ENCODE peak calls at places on chromosomes 13 and 19, in nine cellular contexts. Q is A549, C is SK-N-SH, K is K562, F is transverse colon, W is sigmoid colon, O is H1, B is suprapubic skin, N is tibial nerve. J is an unnamed sample.

GRCh38 chr13:110419391-110419791 is 112.3 kb downstream of the COL4A2 start:
- DNase-seq in K (no peak), C (no peak), F (no peak), Q (peak), B (no peak), W (no peak), O (no peak), N (no peak), J (no peak)

GRCh38 chr19:45972081-45972943 is 1.4 kb downstream of the NOVA2 start:
- DNase-seq in C (peak), N (peak), K (no peak), O (no peak), Q (no peak), B (no peak), F (no peak), W (no peak), J (no peak)

GRCh38 chr19:28148554-28148953 is 1064.4 kb downstream of the UQCRFS1 start:
- DNase-seq in O (no peak), Q (no peak), F (no peak), C (no peak), B (no peak), W (no peak), N (no peak), K (no peak), J (no peak)

GRCh38 chr13:64457976-64458375 is 2772.2 kb downstream of the PCDH9 start:
- DNase-seq in B (no peak), C (no peak), F (no peak), K (no peak), Q (no peak), O (no peak), N (no peak), W (no peak), J (no peak)

GRCh38 chr13:108682714-108683113 is 53.3 kb downstream of the MYO16 start:
- DNase-seq in N (no peak), W (no peak), B (no peak), Q (no peak), K (peak), O (no peak), C (no peak), F (no peak), J (no peak)

GRCh38 chr13:46489586-46490023 is 63.4 kb upstream of the LRCH1 start:
- DNase-seq in B (no peak), O (no peak), C (no peak), N (peak), F (no peak), K (no peak), W (no peak), Q (no peak), J (no peak)

GRCh38 chr19:58519087-58519354 is 589 bp downstream of the ZBTB45 start:
- DNase-seq in F (peak), K (peak), B (no peak), W (peak), C (peak), O (no peak), Q (peak), N (peak), J (peak)

GRCh38 chr13:31012285-31013024 is 80.0 kb downstream of the TEX26 start:
- DNase-seq in W (no peak), C (peak), K (no peak), Q (no peak), B (no peak), F (no peak), N (no peak), O (no peak), J (no peak)

GRCh38 chr19:55686311-55687050 is 11.5 kb downstream of the EPN1 start:
- DNase-seq in N (no peak), Q (no peak), K (no peak), F (no peak), W (no peak), B (no peak), O (no peak), C (no peak), J (no peak)

GRCh38 chr13:27034678-27035111 is 136.9 kb downstream of the USP12 start:
- DNase-seq in B (no peak), N (no peak), K (no peak), F (no peak), Q (no peak), C (no peak), O (no peak), W (no peak), J (no peak)

GRCh38 chr19:6753178-6754031 is 13.8 kb downstream of the SH2D3A start:
- DNase-seq in W (peak), Q (peak), F (peak), K (peak), O (peak), N (peak), B (peak), C (peak), J (peak)

GRCh38 chr19:3599776-3600183 is 6.9 kb downstream of the TBXA2R start:
- DNase-seq in O (no peak), K (no peak), W (no peak), F (no peak), Q (no peak), B (no peak), C (peak), N (no peak), J (no peak)

GRCh38 chr13:93951153-93951552 is 528.3 kb downstream of the DCT start:
- DNase-seq in O (no peak), C (no peak), N (no peak), B (no peak), W (no peak), F (no peak), Q (no peak), K (no peak), J (no peak)

GRCh38 chr19:9487016-9487415 is 11.4 kb downstream of the ZNF560 start:
- DNase-seq in B (no peak), F (no peak), Q (no peak), O (no peak), W (no peak), N (no peak), K (no peak), C (no peak), J (no peak)

GRCh38 chr13:94550030-94550738 is 45.8 kb downstream of the TGDS start:
- DNase-seq in Q (no peak), C (no peak), F (no peak), N (peak), B (no peak), O (no peak), W (no peak), K (peak), J (no peak)

GRCh38 chr13:89066868-89067466 is 1395.8 kb downstream of the SLITRK5 start:
- DNase-seq in N (peak), B (no peak), F (peak), K (peak), Q (peak), O (no peak), C (peak), W (no peak), J (no peak)

DNA sequence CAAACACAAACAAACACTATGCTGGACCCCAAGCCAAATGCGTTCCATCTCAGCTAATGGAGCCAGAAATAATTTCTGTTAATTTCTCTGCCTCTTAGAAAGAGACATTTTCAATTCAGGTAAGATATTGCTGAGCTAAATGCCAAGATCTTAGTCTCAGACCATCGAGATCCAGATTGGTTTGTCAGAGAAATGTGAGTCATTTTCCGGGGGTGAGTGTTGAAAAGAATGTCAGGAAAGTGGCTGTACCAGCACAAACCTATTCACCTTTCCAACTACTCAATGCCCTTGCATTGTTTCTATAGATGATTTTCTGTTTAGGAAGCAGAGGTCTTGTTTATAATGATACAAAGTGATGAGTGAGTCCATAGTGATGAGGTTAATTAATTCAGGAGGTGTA is 266.8 kb upstream of the TSHZ3 start:
- DNase-seq in W (no peak), Q (no peak), O (no peak), C (no peak), N (no peak), B (no peak), F (no peak), K (no peak), J (no peak)
- TF ChIP-seq EP300 in W (no peak), Q (no peak), O (no peak), C (no peak), N (no peak), B (no peak), F (no peak), K (no peak), J (no peak)

GRCh38 chr13:72805663-72806341 is 23.9 kb downstream of the PIBF1 start:
- DNase-seq in N (no peak), W (no peak), B (no peak), Q (no peak), O (no peak), F (no peak), K (no peak), C (no peak), J (no peak)
- TF ChIP-seq EP300 in N (no peak), W (no peak), B (no peak), Q (no peak), O (no peak), F (no peak), K (no peak), C (no peak), J (no peak)

GRCh38 chr19:17306285-17306714 is 628 bp downstream of the MRPL34 start:
- DNase-seq in F (no peak), N (no peak), B (no peak), C (no peak), K (no peak), Q (no peak), O (no peak), W (no peak), J (no peak)
- TF ChIP-seq EP300 in F (no peak), N (no peak), B (no peak), C (no peak), K (no peak), Q (no peak), O (no peak), W (no peak), J (no peak)

DNA sequence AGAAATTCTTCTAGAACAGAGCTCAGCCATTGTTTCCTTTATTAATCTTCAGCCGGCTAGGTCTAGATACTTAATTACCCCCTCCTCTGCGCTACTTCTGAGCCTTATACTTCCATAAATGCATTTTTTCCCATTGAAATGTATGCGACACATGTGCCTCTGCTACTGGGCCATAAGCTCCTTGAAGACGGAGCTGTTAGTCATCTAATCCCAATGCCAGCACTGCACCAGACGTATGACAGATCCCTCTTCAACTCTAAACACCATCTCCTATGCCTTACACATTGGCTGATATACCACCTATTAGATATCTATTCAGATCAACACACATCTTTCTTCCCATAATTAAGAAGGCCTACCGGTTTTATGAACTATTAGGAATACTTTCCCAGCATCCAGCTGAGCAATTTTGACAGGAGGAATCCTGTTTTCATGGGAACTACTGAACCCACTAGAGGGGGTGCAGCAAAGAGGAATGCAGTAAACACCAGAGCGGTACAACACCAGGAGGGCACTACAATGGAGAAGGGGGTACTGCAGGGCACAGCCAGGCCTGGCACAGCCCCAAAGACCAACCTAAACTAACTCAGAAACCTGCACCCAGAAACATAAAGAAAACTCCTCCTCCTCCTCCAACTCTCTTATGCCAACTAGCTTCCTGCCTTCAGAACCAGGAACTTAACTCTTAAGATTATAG is 18.8 kb downstream of the STK24 start:
- DNase-seq in F (no peak), C (no peak), Q (no peak), B (no peak), K (no peak), O (no peak), W (peak), N (no peak), J (no peak)
- TF ChIP-seq EP300 in F (no peak), C (no peak), Q (no peak), B (no peak), K (no peak), O (no peak), W (no peak), N (no peak), J (no peak)

GRCh38 chr13:106210327-106210726 is 325.1 kb downstream of the EFNB2 start:
- DNase-seq in W (no peak), K (no peak), N (no peak), C (no peak), O (no peak), B (no peak), Q (no peak), F (no peak), J (no peak)

GRCh38 chr13:106205871-106206270 is 329.6 kb downstream of the EFNB2 start:
- DNase-seq in Q (no peak), N (no peak), F (no peak), O (no peak), C (no peak), W (no peak), K (no peak), B (no peak), J (no peak)
- TF ChIP-seq EP300 in Q (no peak), N (no peak), F (no peak), O (no peak), C (no peak), W (no peak), K (no peak), B (no peak), J (no peak)

GRCh38 chr19:12913011-12913561 is 6.0 kb downstream of the SYCE2 start:
- DNase-seq in K (peak), O (no peak), Q (no peak), B (peak), C (peak), W (peak), N (peak), F (peak), J (peak)
- TF ChIP-seq EP300 in K (no peak), O (no peak), Q (no peak), B (no peak), C (no peak), W (no peak), N (peak), F (no peak), J (no peak)

GRCh38 chr13:112742583-112742982 is 52.7 kb downstream of the ATP11A start:
- DNase-seq in B (no peak), F (no peak), Q (no peak), K (no peak), N (no peak), O (no peak), C (no peak), W (no peak), J (no peak)

GRCh38 chr13:112740502-112741131 is 50.8 kb downstream of the ATP11A start:
- DNase-seq in K (peak), B (peak), F (peak), N (peak), O (no peak), Q (no peak), C (no peak), W (peak), J (peak)

GRCh38 chr13:112741185-112741755 is 51.4 kb downstream of the ATP11A start:
- DNase-seq in C (no peak), W (no peak), N (no peak), B (no peak), O (no peak), F (no peak), K (no peak), Q (no peak), J (no peak)

GRCh38 chr13:112743451-112744305 is 53.8 kb downstream of the ATP11A start:
- DNase-seq in W (no peak), K (no peak), Q (no peak), O (no peak), B (no peak), F (no peak), C (no peak), N (no peak), J (no peak)

GRCh38 chr13:112741835-112742570 is 52.2 kb downstream of the ATP11A start:
- DNase-seq in F (no peak), C (no peak), O (no peak), W (no peak), B (no peak), Q (no peak), N (no peak), K (no peak), J (peak)
- TF ChIP-seq EP300 in F (no peak), C (no peak), O (no peak), W (no peak), B (no peak), Q (no peak), N (no peak), K (no peak), J (no peak)

GRCh38 chr13:51519839-51520238 is 64.4 kb upstream of the WDFY2 start:
- DNase-seq in Q (peak), C (no peak), O (no peak), K (no peak), B (no peak), N (no peak), F (no peak), W (no peak), J (no peak)
- TF ChIP-seq EP300 in Q (no peak), C (no peak), O (no peak), K (no peak), B (no peak), N (no peak), F (no peak), W (no peak), J (no peak)

DNA sequence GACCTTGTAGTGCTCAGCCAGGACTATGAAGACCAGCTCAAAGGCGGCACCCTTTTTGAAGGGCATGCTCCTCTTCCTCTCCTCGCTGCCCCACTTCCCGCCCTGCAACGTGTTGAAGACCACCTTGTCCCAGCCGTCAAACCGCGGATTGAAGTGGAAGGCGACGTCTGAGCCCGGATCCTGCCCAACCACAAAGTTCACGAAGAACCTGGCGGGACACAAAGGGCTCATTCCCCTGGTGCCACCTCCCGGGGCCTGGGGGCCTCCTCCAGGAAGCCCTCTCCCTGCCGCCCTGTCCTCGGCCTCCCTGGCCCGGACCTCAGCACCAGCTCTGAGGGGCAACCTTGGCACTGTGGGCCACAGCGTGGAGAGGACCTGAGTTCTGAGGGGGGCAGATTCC is 4.0 kb downstream of the LGALS4 start:
- DNase-seq in W (peak), B (no peak), Q (no peak), F (no peak), O (no peak), C (no peak), N (no peak), K (no peak), J (no peak)
- TF ChIP-seq EP300 in W (no peak), B (no peak), Q (no peak), F (no peak), O (no peak), C (no peak), N (no peak), K (no peak), J (no peak)

GRCh38 chr13:59247166-59247565 is 916.6 kb downstream of the DIAPH3 start:
- DNase-seq in O (no peak), B (no peak), Q (no peak), K (peak), F (peak), N (no peak), C (no peak), W (no peak), J (no peak)
- TF ChIP-seq EP300 in O (no peak), B (no peak), Q (no peak), K (no peak), F (no peak), N (no peak), C (no peak), W (no peak), J (no peak)